ENCODE peak calls at places on chromosomes 4 and X, in seven cellular contexts. V is naive B cell, K is Right ventricle myocardium superior, N is HepG2, P is NCI-H510A, U is COR-L47, I is renal cortical epithelial cell. L is an unnamed sample.

GRCh38 chr4:4603592-4603991 is 61.7 kb upstream of the STX18 start:
- DNase-seq in N (no peak), P (no peak), U (no peak), K (no peak), V (no peak), I (no peak), L (no peak)

GRCh38 chr4:28523791-28524190 is 1663.2 kb downstream of the STIM2 start:
- DNase-seq in N (no peak), U (peak), P (no peak), I (no peak), K (no peak), V (no peak), L (no peak)

GRCh38 chrX:41010188-41010846 is 74.9 kb upstream of the USP9X start:
- DNase-seq in N (peak), V (peak), P (no peak), K (peak), I (peak), U (no peak), L (peak)

GRCh38 chrX:9888953-9889470 is 78.1 kb upstream of the CLDN34 start:
- DNase-seq in V (no peak), U (no peak), K (no peak), I (no peak), N (no peak), P (no peak), L (no peak)

GRCh38 chr4:152665691-152666410 is 13.9 kb downstream of the TMEM154 start:
- DNase-seq in N (no peak), K (no peak), I (no peak), U (no peak), V (no peak), P (no peak), L (no peak)

GRCh38 chr4:120466429-120466828 is 399.8 kb upstream of the MAD2L1 start:
- DNase-seq in N (no peak), I (no peak), P (no peak), U (no peak), K (no peak), V (no peak), L (no peak)

GRCh38 chr4:25926473-25926872 is 12.5 kb downstream of the SMIM20 start:
- DNase-seq in V (no peak), P (peak), U (peak), K (no peak), N (no peak), I (no peak), L (no peak)

GRCh38 chr4:16516796-16517413 is 290.6 kb upstream of the TAPT1 start:
- DNase-seq in V (no peak), I (peak), U (peak), K (no peak), P (no peak), N (no peak), L (peak)

GRCh38 chr4:15677507-15677988 is 4.1 kb upstream of the FAM200B start:
- DNase-seq in K (no peak), I (peak), U (peak), P (no peak), N (peak), V (no peak), L (no peak)

GRCh38 chrX:48496660-48497059 is 12.1 kb upstream of the PORCN start:
- DNase-seq in U (no peak), K (no peak), P (no peak), N (no peak), I (no peak), V (no peak), L (no peak)

GRCh38 chr4:107094332-107094731 is 58.2 kb upstream of the DKK2 start:
- DNase-seq in U (peak), I (peak), K (no peak), V (no peak), P (no peak), N (peak), L (no peak)

GRCh38 chrX:115490814-115491213 is 70.2 kb upstream of the PLS3 start:
- DNase-seq in I (no peak), N (no peak), U (no peak), V (no peak), K (no peak), P (no peak), L (no peak)

GRCh38 chr4:144732584-144733130 is 86.7 kb downstream of the HHIP start:
- DNase-seq in V (no peak), I (peak), U (no peak), N (no peak), K (no peak), P (no peak), L (no peak)

GRCh38 chrX:72346306-72346949 is 40.7 kb upstream of the CITED1 start:
- DNase-seq in P (no peak), U (no peak), K (no peak), V (no peak), I (no peak), N (no peak), L (no peak)

GRCh38 chrX:118254611-118255010 is 91.3 kb upstream of the WDR44 start:
- DNase-seq in V (peak), K (no peak), I (peak), U (no peak), N (peak), P (no peak), L (no peak)

GRCh38 chr4:103307479-103308042 is 109.4 kb upstream of the CENPE start:
- DNase-seq in U (no peak), P (no peak), K (no peak), V (no peak), I (no peak), N (no peak), L (no peak)

GRCh38 chr4:158793021-158793420 is 24.2 kb downstream of the FNIP2 start:
- DNase-seq in K (no peak), P (no peak), N (no peak), V (no peak), I (peak), U (no peak), L (no peak)

GRCh38 chr4:162274354-162274753 is 110.6 kb upstream of the FSTL5 start:
- DNase-seq in I (peak), U (no peak), V (no peak), N (no peak), K (no peak), P (no peak), L (no peak)

GRCh38 chrX:41482153-41482850 is 35.2 kb downstream of the NYX start:
- DNase-seq in N (peak), I (peak), V (no peak), U (no peak), P (no peak), K (no peak), L (no peak)

GRCh38 chrX:1491851-1492349 is 39.2 kb upstream of the ASMTL start:
- DNase-seq in P (no peak), K (no peak), N (peak), I (no peak), V (no peak), U (no peak), L (no peak)

GRCh38 chr4:62460329-62460728 is 1260.2 kb downstream of the ADGRL3 start:
- DNase-seq in V (no peak), K (no peak), I (no peak), P (no peak), N (no peak), U (no peak), L (no peak)

GRCh38 chr4:42878868-42879267 is 13.6 kb upstream of the GRXCR1 start:
- DNase-seq in U (no peak), K (no peak), V (no peak), N (no peak), P (no peak), I (no peak), L (no peak)

GRCh38 chrX:69083361-69083760 is 81.9 kb downstream of the PJA1 start:
- DNase-seq in K (no peak), P (no peak), V (no peak), I (no peak), U (no peak), N (no peak), L (no peak)

L was measured in SJSA1.